ENCODE peak calls at places on chromosome 16, in four cellular contexts. G, C, W and R are unnamed samples.

GRCh38 chr16:47565454-47565853 is 104.3 kb downstream of the PHKB start:
- DNase-seq in G (no peak), C (no peak), W (no peak), R (no peak)

GRCh38 chr16:58684001-58684353 is 593 bp downstream of the SLC38A7 start:
- DNase-seq in W (no peak), G (no peak), C (no peak), R (no peak)

GRCh38 chr16:67862623-67863583 is 9.9 kb upstream of the EDC4 start:
- DNase-seq in C (no peak), G (no peak), W (no peak), R (no peak)

GRCh38 chr16:69937465-69937951 is 13.6 kb upstream of the CLEC18A start:
- DNase-seq in G (no peak), W (no peak), C (no peak), R (no peak)

GRCh38 chr16:2829501-2830354 is at the start of gene ZG16B:
- DNase-seq in W (no peak), C (no peak), G (no peak), R (peak)

GRCh38 chr16:82167670-82168069 is 2.4 kb downstream of the MPHOSPH6 start:
- DNase-seq in W (no peak), G (no peak), C (no peak), R (no peak)

GRCh38 chr16:17519041-17519440 is 48.3 kb upstream of the XYLT1 start:
- DNase-seq in C (no peak), G (no peak), W (no peak), R (no peak)

GRCh38 chr16:16062023-16062932 is 112.9 kb downstream of the ABCC1 start:
- DNase-seq in C (no peak), G (no peak), W (no peak), R (peak)

GRCh38 chr16:35365675-35366074 is 1906.3 kb downstream of the TP53TG3F start:
- DNase-seq in W (no peak), G (no peak), C (no peak), R (no peak)

GRCh38 chr16:11914759-11915643 is 755 bp downstream of the GSPT1 start:
- DNase-seq in G (no peak), C (peak), W (no peak), R (peak)

GRCh38 chr16:70253291-70254094 is 1.8 kb upstream of the EXOSC6 start:
- DNase-seq in W (no peak), G (no peak), C (no peak), R (peak)

GRCh38 chr16:89656435-89657121 is 930 bp downstream of the CHMP1A start:
- DNase-seq in C (no peak), G (no peak), W (no peak), R (no peak)

GRCh38 chr16:58515125-58515870 is at the start of gene SETD6:
- DNase-seq in C (peak), G (peak), W (peak), R (peak)

GRCh38 chr16:30571444-30572322 is at the start of gene ZNF688:
- DNase-seq in C (peak), W (peak), G (peak), R (peak)

GRCh38 chr16:19523559-19524355 is at the start of gene CCP110:
- DNase-seq in W (peak), C (peak), G (peak), R (peak)